ENCODE peak calls at places on chromosomes 11 and 22, in six cellular contexts. Y is neural progenitor cell, P is psoas muscle, V is fibroblast of lung, S is brain microvascular endothelial cell, M is heart left ventricle. X is an unnamed sample.

GRCh38 chr11:36075053-36075452 is 131.2 kb downstream of the LDLRAD3 start:
- DNase-seq in P (no peak), S (peak; percentile 65), M (no peak), V (peak; percentile 79), Y (no peak), X (peak; percentile 55)

GRCh38 chr22:44566911-44567310 is 68.9 kb upstream of the RTL6 start:
- DNase-seq in V (no peak), Y (no peak), M (no peak), S (no peak), P (no peak), X (no peak)

GRCh38 chr11:75403983-75404658 is 4.8 kb downstream of the RPS3 start:
- DNase-seq in Y (no peak), M (no peak), P (no peak), S (no peak), V (no peak), X (no peak)

GRCh38 chr22:22865311-22866072 is 22.1 kb upstream of the IGLL5 start:
- DNase-seq in P (no peak), Y (no peak), S (no peak), V (peak; percentile 33), M (no peak), X (no peak)

GRCh38 chr22:46007003-46007847 is 30.3 kb upstream of the WNT7B start:
- DNase-seq in S (peak; percentile 35), Y (no peak), V (peak; percentile 64), M (peak; percentile 73), P (peak; percentile 75), X (no peak)

GRCh38 chr11:115085461-115086220 is 407.3 kb downstream of the NXPE2 start:
- DNase-seq in P (no peak), Y (no peak), S (no peak), M (no peak), V (no peak), X (no peak)

GRCh38 chr11:5489571-5490357 is 1.3 kb downstream of the OR52D1 start:
- DNase-seq in Y (no peak), S (no peak), M (no peak), P (no peak), V (no peak), X (no peak)

GRCh38 chr11:78961186-78961782 is 386.6 kb upstream of the NARS2 start:
- DNase-seq in Y (peak; percentile 68), P (no peak), V (peak; percentile 54), S (no peak), M (no peak), X (no peak)

GRCh38 chr11:61955031-61955415 is 4.9 kb downstream of the BEST1 start:
- DNase-seq in Y (peak; percentile 74), S (peak; percentile 49), M (peak; percentile 80), P (peak; percentile 71), V (peak; percentile 93), X (peak; percentile 48)

GRCh38 chr11:61952882-61953281 is 2.7 kb downstream of the BEST1 start:
- DNase-seq in Y (no peak), S (no peak), M (no peak), V (no peak), P (no peak), X (no peak)

GRCh38 chr11:61956191-61957027 is 6.3 kb downstream of the BEST1 start:
- DNase-seq in M (no peak), V (no peak), Y (no peak), P (no peak), S (no peak), X (no peak)

GRCh38 chr11:61955416-61956135 is 5.4 kb downstream of the BEST1 start:
- DNase-seq in Y (peak; percentile 67), S (no peak), P (peak; percentile 45), V (no peak), M (peak; percentile 52), X (no peak)

GRCh38 chr11:61954106-61955030 is 4.2 kb downstream of the BEST1 start:
- DNase-seq in M (no peak), S (no peak), P (no peak), V (peak; percentile 45), Y (no peak), X (no peak)
- TF ChIP-seq CTCF in M (no peak), S (no peak), P (no peak), V (no peak), Y (no peak), X (no peak)

GRCh38 chr11:132200303-132200936 is 830.0 kb downstream of the NTM start:
- DNase-seq in V (no peak), Y (no peak), M (no peak), P (no peak), S (no peak), X (no peak)
- H3K4me3 ChIP-seq in V (no peak overlapping the region), Y (no peak overlapping the region), M (no peak overlapping the region), P (no peak overlapping the region), S (no peak overlapping the region), X (no peak overlapping the region)

GRCh38 chr22:29769723-29770321 is 2.7 kb downstream of the UQCR10 start:
- DNase-seq in V (no peak), Y (no peak), S (no peak), P (no peak), M (no peak), X (no peak)
- TF ChIP-seq CTCF in V (no peak), Y (no peak), S (no peak), P (no peak), M (no peak), X (no peak)

GRCh38 chr11:86370922-86371614 is 3.6 kb upstream of the CCDC81 start:
- DNase-seq in P (no peak), S (peak; percentile 76), M (no peak), Y (no peak), V (peak; percentile 50), X (peak; percentile 1)

GRCh38 chr11:86372586-86372985 is 2.1 kb upstream of the CCDC81 start:
- DNase-seq in V (no peak), Y (no peak), S (no peak), M (no peak), P (no peak), X (no peak)

GRCh38 chr11:86374586-86374985 is at the start of gene CCDC81:
- DNase-seq in V (peak; percentile 12), S (no peak), P (no peak), M (no peak), Y (peak; percentile 80), X (no peak)

GRCh38 chr11:86377972-86378371 is 3.3 kb downstream of the CCDC81 start:
- DNase-seq in M (no peak), V (no peak), Y (no peak), P (no peak), S (no peak), X (no peak)

DNA sequence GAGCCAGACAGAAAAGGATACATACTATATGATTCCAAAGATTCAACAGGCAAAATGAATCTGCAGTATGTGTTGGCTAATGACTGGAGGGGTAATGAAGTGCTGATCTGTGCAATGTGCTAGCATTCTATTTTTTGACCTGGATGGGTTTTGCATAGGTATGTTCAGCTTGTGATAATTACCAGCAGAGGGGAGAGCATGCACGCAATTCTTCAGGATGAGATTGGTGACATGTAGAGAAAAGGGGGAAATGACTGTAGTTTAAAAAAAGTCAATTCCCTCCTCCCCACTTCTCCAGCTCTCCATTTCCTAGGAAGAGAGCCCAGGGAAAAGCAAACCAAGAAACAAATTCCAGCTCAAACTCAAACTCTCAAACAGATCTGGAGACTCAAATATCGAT is 566 bp upstream of the CCDC81 start:
- DNase-seq in M (no peak), Y (no peak), P (no peak), S (no peak), V (no peak), X (no peak)
- H3K4me3 ChIP-seq in M (no peak overlapping the region), Y (peak overlapping the region; percentile 24), P (peak overlapping the region; percentile 6), S (peak overlapping the region; percentile 48), V (peak overlapping the region; percentile 38), X (no peak overlapping the region)

GRCh38 chr11:62242021-62242420 is at the start of gene SCGB1D2:
- DNase-seq in Y (peak; percentile 15), P (peak; percentile 58), V (no peak), S (no peak), M (peak; percentile 85), X (no peak)

GRCh38 chr11:62241095-62241494 is 944 bp upstream of the SCGB1D2 start:
- DNase-seq in Y (no peak), V (no peak), M (no peak), P (no peak), S (no peak), X (no peak)

GRCh38 chr11:62245271-62245753 is 3.3 kb downstream of the SCGB1D2 start:
- DNase-seq in M (no peak), P (no peak), Y (peak; percentile 72), V (peak; percentile 14), S (peak; percentile 27), X (no peak)
- TF ChIP-seq CTCF in M (no peak), P (no peak), Y (peak; percentile 62), V (no peak), S (peak; percentile 46), X (peak; percentile 12)

GRCh38 chr11:120706257-120706656 is 194.7 kb downstream of the GRIK4 start:
- DNase-seq in S (no peak), M (no peak), V (no peak), Y (no peak), P (no peak), X (no peak)

GRCh38 chr11:120702656-120703055 is 191.1 kb downstream of the GRIK4 start:
- DNase-seq in S (no peak), M (no peak), P (no peak), Y (no peak), V (no peak), X (no peak)

GRCh38 chr11:120707098-120707497 is 195.6 kb downstream of the GRIK4 start:
- DNase-seq in V (no peak), S (peak; percentile 28), P (no peak), M (no peak), Y (no peak), X (no peak)

GRCh38 chr11:120703358-120704152 is 192.0 kb downstream of the GRIK4 start:
- DNase-seq in M (no peak), Y (no peak), P (no peak), S (no peak), V (no peak), X (no peak)

GRCh38 chr11:120704256-120704750 is 192.8 kb downstream of the GRIK4 start:
- DNase-seq in M (no peak), S (no peak), V (no peak), P (no peak), Y (no peak), X (no peak)
- H3K4me3 ChIP-seq in M (no peak overlapping the region), S (no peak overlapping the region), V (no peak overlapping the region), P (no peak overlapping the region), Y (no peak overlapping the region), X (no peak overlapping the region)

DNA sequence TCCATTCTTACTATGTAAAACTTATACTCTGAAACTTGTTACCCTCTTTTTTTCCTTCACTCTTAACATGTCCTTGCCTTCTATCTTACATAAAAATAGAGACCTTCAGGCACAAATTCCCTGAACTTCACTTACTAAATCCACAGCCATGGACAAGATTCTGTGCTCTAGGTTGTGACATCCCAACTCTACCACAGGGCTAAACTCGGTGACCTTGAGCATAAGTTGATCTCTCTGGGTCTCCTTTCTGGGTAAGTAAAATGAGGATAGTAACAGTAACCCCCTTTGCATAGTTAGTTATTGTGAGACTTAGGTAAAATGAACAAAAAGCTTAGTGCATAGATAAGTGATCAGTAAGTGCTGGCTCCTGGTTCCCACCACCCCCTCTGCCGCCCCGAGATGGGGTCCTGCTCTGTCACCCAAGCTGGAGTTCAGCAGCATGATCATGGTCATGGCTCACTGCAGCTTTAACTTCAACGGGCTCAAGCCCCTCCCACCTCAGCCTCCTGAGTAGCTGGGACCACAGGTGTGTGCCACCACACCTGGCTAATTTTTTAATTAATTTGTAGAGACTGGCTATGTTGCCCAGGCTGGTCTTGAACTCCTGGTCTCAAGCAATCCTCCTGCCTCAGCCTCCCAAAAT is 20.1 kb downstream of the C11orf58 start:
- DNase-seq in M (no peak), P (no peak), Y (no peak), V (no peak), S (no peak), X (no peak)
- TF ChIP-seq CTCF in M (no peak), P (no peak), Y (no peak), V (no peak), S (no peak), X (no peak)

GRCh38 chr22:26479792-26480610 is 3.6 kb downstream of the HPS4 start:
- DNase-seq in M (no peak), S (no peak), P (no peak), Y (no peak), V (no peak), X (no peak)
- H3K4me3 ChIP-seq in M (no peak overlapping the region), S (no peak overlapping the region), P (peak overlapping the region; percentile 99), Y (peak overlapping the region; percentile 23), V (no peak overlapping the region), X (no peak overlapping the region)